ENCODE peak calls at places on chromosomes 12 and 14, in six cellular contexts. Q, I, J, U, B and N are unnamed samples.

GRCh38 chr12:7934560-7935463 is 1.2 kb downstream of the SLC2A3 start:
- DNase-seq in J (no peak), Q (no peak), U (no peak), B (no peak), I (no peak), N (no peak)

GRCh38 chr14:51002406-51002984 is 58.2 kb upstream of the PYGL start:
- DNase-seq in Q (no peak), I (no peak), B (no peak), J (no peak), U (no peak), N (no peak)

GRCh38 chr12:111037047-111037446 is 116.7 kb upstream of the MYL2 start:
- DNase-seq in I (no peak), B (no peak), Q (no peak), J (no peak), U (no peak), N (no peak)

GRCh38 chr14:20781805-20782204 is 737 bp downstream of the RNASE6 start:
- DNase-seq in B (no peak), I (no peak), U (no peak), Q (no peak), J (no peak), N (no peak)

GRCh38 chr12:65631621-65632111 is 192.6 kb upstream of the HMGA2 start:
- DNase-seq in U (no peak), I (no peak), B (peak; percentile 97), Q (peak; percentile 100), J (no peak), N (peak; percentile 97)

GRCh38 chr14:104747876-104748275 is 5.1 kb upstream of the SIVA1 start:
- DNase-seq in U (no peak), Q (no peak), I (no peak), J (no peak), B (no peak), N (peak; percentile 41)

GRCh38 chr14:71266994-71267636 is 359.9 kb downstream of the PCNX1 start:
- DNase-seq in I (no peak), Q (peak; percentile 81), B (peak; percentile 49), U (no peak), J (no peak), N (no peak)

GRCh38 chr12:41442905-41443304 is 254.8 kb downstream of the PDZRN4 start:
- DNase-seq in J (no peak), I (no peak), Q (no peak), U (no peak), B (peak; percentile 6), N (no peak)

GRCh38 chr12:53890081-53890480 is 48.5 kb upstream of the HOXC13 start:
- DNase-seq in Q (no peak), I (no peak), B (no peak), U (no peak), J (no peak), N (no peak)

GRCh38 chr12:112665971-112666370 is 125.6 kb upstream of the RPH3A start:
- DNase-seq in J (no peak), Q (no peak), I (no peak), U (no peak), B (no peak), N (no peak)

GRCh38 chr14:92690171-92691011 is 58.0 kb downstream of the LGMN start:
- DNase-seq in Q (peak; percentile 59), J (peak; percentile 52), U (no peak), B (peak; percentile 50), I (no peak), N (peak; percentile 30)

GRCh38 chr12:19572920-19573558 is 133.7 kb downstream of the AEBP2 start:
- DNase-seq in B (peak; percentile 55), J (peak; percentile 86), U (no peak), I (peak; percentile 69), Q (peak; percentile 66), N (no peak)

GRCh38 chr12:8648598-8649205 is 13.9 kb downstream of the MFAP5 start:
- DNase-seq in I (no peak), U (no peak), J (no peak), Q (no peak), B (no peak), N (no peak)

GRCh38 chr14:73753043-73753886 is 39.1 kb upstream of the PNMA1 start:
- DNase-seq in Q (no peak), B (peak; percentile 66), I (no peak), U (no peak), J (peak; percentile 27), N (peak; percentile 69)

GRCh38 chr14:105711841-105712460 is 185.6 kb downstream of the TMEM121 start:
- DNase-seq in B (no peak), U (no peak), J (no peak), I (no peak), Q (no peak), N (peak; percentile 29)

GRCh38 chr12:21677622-21678277 is 20.1 kb upstream of the LDHB start:
- DNase-seq in J (no peak), B (no peak), Q (peak; percentile 53), U (no peak), I (no peak), N (no peak)

GRCh38 chr14:91205449-91205848 is 39.1 kb downstream of the GPR68 start:
- DNase-seq in J (no peak), U (no peak), Q (no peak), B (no peak), I (no peak), N (no peak)

GRCh38 chr12:29990971-29991370 is 207.2 kb upstream of the TMTC1 start:
- DNase-seq in B (no peak), I (no peak), J (no peak), Q (peak; percentile 2), U (no peak), N (no peak)

GRCh38 chr14:91577632-91578233 is 67.6 kb upstream of the PPP4R3A start:
- DNase-seq in I (no peak), U (no peak), B (no peak), J (no peak), Q (no peak), N (no peak)

GRCh38 chr12:108855284-108856169 is 1.9 kb downstream of the SSH1 start:
- DNase-seq in I (no peak), J (no peak), B (peak; percentile 83), U (no peak), Q (peak; percentile 52), N (no peak)

GRCh38 chr14:88191605-88192004 is 131.5 kb downstream of the KCNK10 start:
- DNase-seq in U (no peak), Q (no peak), J (peak; percentile 39), I (peak; percentile 11), B (no peak), N (no peak)

GRCh38 chr14:89443002-89443660 is 26.1 kb upstream of the FOXN3 start:
- DNase-seq in Q (peak; percentile 66), I (no peak), U (no peak), B (no peak), J (no peak), N (no peak)

GRCh38 chr12:118372541-118373495 is at the start of gene TAOK3:
- DNase-seq in U (peak; percentile 96), Q (peak; percentile 97), I (peak; percentile 93), J (peak; percentile 100), B (peak; percentile 99), N (peak; percentile 98)

GRCh38 chr12:94609917-94610443 is 40.4 kb downstream of the TMCC3 start:
- DNase-seq in Q (no peak), I (no peak), B (no peak), U (no peak), J (no peak), N (no peak)

GRCh38 chr12:71010143-71010479 is 89.6 kb upstream of the PTPRR start:
- DNase-seq in Q (no peak), U (no peak), J (no peak), I (no peak), B (no peak), N (no peak)

GRCh38 chr14:28344381-28344780 is 422.2 kb upstream of the FOXG1 start:
- DNase-seq in J (no peak), U (no peak), Q (no peak), B (no peak), I (no peak), N (no peak)

GRCh38 chr14:91947196-91948184 is at the start of gene FBLN5:
- DNase-seq in J (peak; percentile 66), U (peak; percentile 26), I (peak; percentile 72), B (peak; percentile 63), Q (peak; percentile 88), N (peak; percentile 22)

GRCh38 chr12:76407710-76408109 is 59.5 kb upstream of the BBS10 start:
- DNase-seq in Q (no peak), J (no peak), B (no peak), I (no peak), U (no peak), N (no peak)

GRCh38 chr12:27709932-27710591 is 570 bp upstream of the MRPS35 start:
- DNase-seq in U (no peak), J (no peak), B (no peak), I (peak; percentile 47), Q (peak; percentile 61), N (peak; percentile 54)

GRCh38 chr14:67785270-67786109 is 30.9 kb downstream of the ZFYVE26 start:
- DNase-seq in U (no peak), J (no peak), Q (no peak), I (no peak), B (no peak), N (no peak)

GRCh38 chr12:108349245-108349644 is 10.1 kb upstream of the CMKLR1 start:
- DNase-seq in Q (no peak), J (no peak), U (no peak), I (no peak), B (no peak), N (peak; percentile 14)

GRCh38 chr14:105317546-105317945 is 3.0 kb downstream of the PACS2 start:
- DNase-seq in B (peak; percentile 16), U (no peak), J (no peak), Q (peak; percentile 53), I (no peak), N (no peak)

GRCh38 chr14:53807580-53807979 is 149.0 kb downstream of the BMP4 start:
- DNase-seq in J (no peak), Q (no peak), B (no peak), I (no peak), U (no peak), N (no peak)

GRCh38 chr12:31796270-31796951 is 67.6 kb upstream of the AMN1 start:
- DNase-seq in Q (no peak), B (no peak), I (no peak), U (no peak), J (no peak), N (no peak)
- H2AK5ac ChIP-seq in Q (no peak overlapping the region), B (no peak overlapping the region), I (no peak overlapping the region), U (no peak overlapping the region), J (no peak overlapping the region), N (peak overlapping the region; percentile 24)

GRCh38 chr12:120468846-120469449 is 600 bp downstream of the SRSF9 start:
- DNase-seq in B (peak; percentile 29), Q (peak; percentile 10), I (no peak), J (no peak), U (peak; percentile 40), N (no peak)
- H4K91ac ChIP-seq in B (peak overlapping the region; percentile 99), Q (peak overlapping the region; percentile 70), I (peak overlapping the region; percentile 99), J (no peak overlapping the region), U (peak overlapping the region; percentile 77), N (peak overlapping the region; percentile 91)

GRCh38 chr12:124006582-124007170 is 33.7 kb downstream of the ZNF664 start:
- DNase-seq in J (no peak), I (no peak), B (no peak), Q (no peak), U (no peak), N (no peak)
- H2AK5ac ChIP-seq in J (no peak overlapping the region), I (no peak overlapping the region), B (no peak overlapping the region), Q (no peak overlapping the region), U (no peak overlapping the region), N (no peak overlapping the region)

DNA sequence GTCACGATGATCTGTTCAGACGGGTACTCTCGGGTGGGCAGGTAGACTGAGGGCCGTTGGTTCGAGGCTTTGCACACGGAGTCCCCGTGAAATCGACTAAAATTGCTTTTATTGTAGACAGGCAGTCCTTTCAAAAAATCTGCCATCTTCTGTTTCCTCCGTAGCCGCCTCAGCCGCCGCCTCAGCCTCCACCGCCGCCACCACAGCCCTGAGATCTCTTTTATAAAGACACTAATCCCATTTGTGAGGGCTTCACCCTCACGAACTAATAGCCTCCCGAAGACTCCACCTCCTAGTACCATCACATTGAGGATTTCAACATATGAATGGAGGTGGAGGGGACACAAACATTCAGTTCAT is 74.2 kb downstream of the KLHL28 start:
- DNase-seq in B (no peak), J (no peak), I (no peak), Q (no peak), U (no peak), N (no peak)
- H4K91ac ChIP-seq in B (no peak overlapping the region), J (no peak overlapping the region), I (no peak overlapping the region), Q (no peak overlapping the region), U (no peak overlapping the region), N (no peak overlapping the region)